ENCODE peak calls at places on chromosomes 2 and 18, in five cellular contexts. Z, G, T, R and K are unnamed samples.

GRCh38 chr2:120607506-120607905 is 128.2 kb upstream of the GLI2 start:
- DNase-seq in Z (no peak), G (no peak), T (no peak), R (no peak), K (no peak)

GRCh38 chr2:73984203-73984921 is at the start of gene TET3:
- DNase-seq in Z (no peak), G (peak), T (no peak), R (no peak), K (no peak)

GRCh38 chr2:120675460-120676130 is 60.1 kb upstream of the GLI2 start:
- DNase-seq in Z (peak), G (peak), T (no peak), R (peak), K (peak)

GRCh38 chr2:173412628-173413027 is 58.0 kb downstream of the CDCA7 start:
- DNase-seq in Z (no peak), G (no peak), T (no peak), R (no peak), K (no peak)

GRCh38 chr2:9996321-9996720 is 44.8 kb downstream of the GRHL1 start:
- DNase-seq in Z (no peak), G (no peak), T (no peak), R (no peak), K (no peak)

GRCh38 chr2:120661551-120661950 is 74.1 kb upstream of the GLI2 start:
- DNase-seq in Z (no peak), G (peak), T (no peak), R (peak), K (no peak)

GRCh38 chr18:5721924-5722323 is 173.4 kb downstream of the TMEM200C start:
- DNase-seq in Z (no peak), G (no peak), T (no peak), R (no peak), K (no peak)

GRCh38 chr2:79219383-79219988 is 59.9 kb upstream of the REG3A start:
- DNase-seq in Z (peak), G (peak), T (peak), R (peak), K (peak)

GRCh38 chr18:51017140-51017874 is 12.7 kb upstream of the SMAD4 start:
- DNase-seq in Z (no peak), G (peak), T (peak), R (peak), K (no peak)

GRCh38 chr18:46649071-46649862 is 7.8 kb downstream of the LOXHD1 start:
- DNase-seq in Z (no peak), G (no peak), T (no peak), R (no peak), K (no peak)

GRCh38 chr2:237483018-237483731 is 3.9 kb upstream of the MLPH start:
- DNase-seq in Z (peak), G (no peak), T (no peak), R (no peak), K (peak)

GRCh38 chr18:23936371-23936958 is 78.1 kb upstream of the TTC39C start:
- DNase-seq in Z (no peak), G (no peak), T (no peak), R (no peak), K (no peak)

GRCh38 chr18:73891572-73892421 is 255.8 kb downstream of the FBXO15 start:
- DNase-seq in Z (no peak), G (peak), T (peak), R (peak), K (no peak)

GRCh38 chr2:237931205-237931721 is 35.6 kb upstream of the UBE2F start:
- DNase-seq in Z (peak), G (no peak), T (no peak), R (no peak), K (no peak)

GRCh38 chr2:68849579-68850030 is 21.6 kb downstream of the BMP10 start:
- DNase-seq in Z (peak), G (no peak), T (no peak), R (no peak), K (peak)

GRCh38 chr2:230326453-230327417 is at the start of gene SP140L:
- DNase-seq in Z (peak), G (no peak), T (no peak), R (peak), K (peak)
- H2BK5ac ChIP-seq in Z (peak), G (no peak), T (no peak), R (no peak), K (peak)

GRCh38 chr2:159711562-159712193 is 628 bp upstream of the MARCHF7 start:
- DNase-seq in Z (no peak), G (no peak), T (no peak), R (no peak), K (no peak)
- H2BK120ac ChIP-seq in Z (peak), G (no peak), T (no peak), R (no peak), K (no peak)

GRCh38 chr2:24345937-24346336 is 14.4 kb downstream of the ITSN2 start:
- DNase-seq in Z (peak), G (no peak), T (no peak), R (no peak), K (no peak)

GRCh38 chr2:24337958-24338357 is 22.4 kb downstream of the ITSN2 start:
- DNase-seq in Z (no peak), G (no peak), T (no peak), R (peak), K (no peak)

GRCh38 chr2:24339856-24340262 is 20.5 kb downstream of the ITSN2 start:
- DNase-seq in Z (no peak), G (no peak), T (no peak), R (no peak), K (no peak)

GRCh38 chr2:24342110-24342910 is 18.0 kb downstream of the ITSN2 start:
- DNase-seq in Z (peak), G (no peak), T (no peak), R (no peak), K (peak)

GRCh38 chr2:24343225-24343882 is 17.0 kb downstream of the ITSN2 start:
- DNase-seq in Z (no peak), G (no peak), T (no peak), R (no peak), K (no peak)
- H3K4me3 ChIP-seq in Z (no peak), G (no peak), T (no peak), R (no peak), K (no peak)

GRCh38 chr2:168432100-168432499 is 24.0 kb upstream of the CERS6 start:
- DNase-seq in Z (no peak), G (no peak), T (no peak), R (no peak), K (no peak)

GRCh38 chr2:168434164-168434563 is 21.9 kb upstream of the CERS6 start:
- DNase-seq in Z (no peak), G (no peak), T (no peak), R (no peak), K (no peak)

GRCh38 chr2:168430431-168430830 is 25.6 kb upstream of the CERS6 start:
- DNase-seq in Z (no peak), G (no peak), T (no peak), R (no peak), K (no peak)

GRCh38 chr2:168431301-168432024 is 24.6 kb upstream of the CERS6 start:
- DNase-seq in Z (no peak), G (no peak), T (no peak), R (no peak), K (no peak)

DNA sequence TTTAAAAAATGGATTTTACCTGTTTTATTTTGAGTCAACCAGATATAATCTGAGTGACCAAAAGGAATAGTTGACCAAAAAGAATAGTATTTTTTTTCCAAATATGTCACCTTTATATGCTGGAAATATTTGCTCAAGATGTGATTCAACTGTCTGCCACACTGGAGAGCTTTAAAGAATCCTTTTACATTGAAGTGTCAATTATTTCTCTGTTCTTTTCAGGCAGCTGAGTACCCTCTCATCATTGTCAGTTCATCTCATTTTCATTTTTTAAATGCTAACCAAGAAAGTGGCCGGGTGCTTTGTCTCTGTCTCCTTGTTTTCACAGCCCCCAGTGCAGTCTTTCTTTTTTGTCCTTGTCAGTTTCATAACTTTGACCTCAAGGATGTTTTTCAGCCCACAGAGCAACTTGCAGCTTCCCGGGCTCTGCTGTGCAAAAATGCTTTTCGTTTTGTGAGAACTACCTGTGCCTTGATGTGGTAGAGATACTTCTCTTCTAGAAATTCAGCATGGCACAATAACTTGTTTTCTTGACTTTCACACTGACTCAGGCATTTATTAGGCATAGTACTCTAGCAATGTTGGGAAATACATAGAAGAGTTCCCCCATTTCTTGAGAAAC is 23.4 kb upstream of the CERS6 start:
- DNase-seq in Z (no peak), G (no peak), T (no peak), R (no peak), K (no peak)
- H2BK5ac ChIP-seq in Z (no peak), G (no peak), T (no peak), R (no peak), K (no peak)

DNA sequence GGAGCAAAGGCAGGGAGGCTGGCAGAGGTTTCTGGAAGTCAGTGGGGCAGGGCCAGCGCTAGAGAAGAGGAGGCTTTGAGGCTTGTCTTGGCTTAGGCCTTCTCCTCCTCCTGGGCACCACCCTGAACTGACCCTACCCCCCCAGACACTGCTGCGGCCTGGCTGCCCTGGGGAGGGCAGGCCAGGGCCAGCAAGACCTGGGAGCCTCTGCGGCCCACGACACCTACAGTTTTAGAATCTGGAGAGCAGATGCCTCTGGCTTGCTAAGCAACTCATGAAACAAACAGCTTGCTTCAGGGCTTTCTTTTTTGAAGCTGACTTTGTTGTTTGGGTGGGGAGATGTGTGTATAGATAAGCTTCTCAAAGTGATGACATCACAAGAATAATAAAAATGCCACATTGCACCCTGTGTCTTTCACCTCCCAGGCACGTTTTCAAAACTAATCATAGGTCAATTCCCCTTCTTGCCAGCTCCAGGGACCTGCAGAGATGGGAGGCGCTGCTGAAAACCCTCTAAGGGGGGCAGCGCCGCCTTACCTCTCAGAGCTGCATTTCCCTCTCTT is 46.2 kb upstream of the SMAD7 start:
- DNase-seq in Z (peak), G (no peak), T (no peak), R (peak), K (peak)
- H2BK120ac ChIP-seq in Z (peak), G (no peak), T (no peak), R (no peak), K (peak)

DNA sequence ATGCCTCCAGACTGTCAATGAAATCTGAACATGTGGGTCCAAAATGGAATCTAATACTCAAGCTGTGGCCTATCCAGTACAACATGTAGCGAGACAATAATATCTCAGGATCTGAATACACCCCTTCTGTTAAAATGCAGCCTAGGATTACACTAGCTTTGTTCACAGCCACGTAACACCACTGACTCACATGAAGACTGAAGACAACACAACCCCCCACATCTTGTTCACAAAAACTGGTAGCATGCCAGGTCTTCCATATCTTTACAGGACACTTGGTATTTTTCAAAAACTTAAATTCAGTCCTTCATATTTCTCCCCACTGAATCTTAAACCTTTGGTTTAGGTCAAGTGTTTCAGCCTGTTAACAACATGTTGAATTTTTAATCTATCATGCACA is 84.2 kb downstream of the SLC8A1 start:
- DNase-seq in Z (peak), G (no peak), T (no peak), R (no peak), K (no peak)
- H3K4me3 ChIP-seq in Z (no peak), G (no peak), T (no peak), R (no peak), K (no peak)

GRCh38 chr18:79772865-79773696 is 24.7 kb upstream of the KCNG2 start:
- DNase-seq in Z (no peak), G (peak), T (no peak), R (no peak), K (no peak)
- H2BK5ac ChIP-seq in Z (no peak), G (no peak), T (peak), R (no peak), K (no peak)

GRCh38 chr2:43450617-43451016 is 145.2 kb downstream of the THADA start:
- DNase-seq in Z (no peak), G (no peak), T (no peak), R (no peak), K (no peak)

GRCh38 chr2:43445781-43446180 is 150.1 kb downstream of the THADA start:
- DNase-seq in Z (no peak), G (no peak), T (no peak), R (no peak), K (no peak)

GRCh38 chr2:43445248-43445647 is 150.6 kb downstream of the THADA start:
- DNase-seq in Z (no peak), G (no peak), T (no peak), R (peak), K (no peak)

GRCh38 chr2:43448011-43448821 is 147.6 kb downstream of the THADA start:
- DNase-seq in Z (no peak), G (no peak), T (no peak), R (peak), K (no peak)

GRCh38 chr2:43448822-43449110 is 147.1 kb downstream of the THADA start:
- DNase-seq in Z (no peak), G (no peak), T (no peak), R (peak), K (peak)
- H2BK120ac ChIP-seq in Z (no peak), G (no peak), T (no peak), R (peak), K (no peak)

GRCh38 chr2:97759727-97760407 is 46.5 kb downstream of the ZAP70 start:
- DNase-seq in Z (no peak), G (no peak), T (no peak), R (no peak), K (no peak)
- H3K4me3 ChIP-seq in Z (no peak), G (no peak), T (no peak), R (no peak), K (no peak)

GRCh38 chr2:136173126-136173525 is 55.2 kb upstream of the CXCR4 start:
- DNase-seq in Z (no peak), G (no peak), T (no peak), R (no peak), K (no peak)

GRCh38 chr2:136168605-136169210 is 50.8 kb upstream of the CXCR4 start:
- DNase-seq in Z (no peak), G (peak), T (peak), R (peak), K (peak)

GRCh38 chr2:136175466-136175865 is 57.5 kb upstream of the CXCR4 start:
- DNase-seq in Z (no peak), G (no peak), T (no peak), R (peak), K (peak)

GRCh38 chr2:136167721-136168470 is 49.9 kb upstream of the CXCR4 start:
- DNase-seq in Z (no peak), G (no peak), T (no peak), R (no peak), K (no peak)

GRCh38 chr2:136171223-136171622 is 53.3 kb upstream of the CXCR4 start:
- DNase-seq in Z (no peak), G (no peak), T (no peak), R (no peak), K (no peak)
- H2BK5ac ChIP-seq in Z (no peak), G (no peak), T (no peak), R (no peak), K (no peak)